ENCODE peak calls at places on chromosome 1, in five cellular contexts. G is K562, S is SK-N-SH, R is GM12878, P is HepG2. Q is an unnamed sample.

GRCh38 chr1:10692401-10693021 is 103.9 kb downstream of the CASZ1 start:
- DNase-seq in S (peak), P (peak), R (no peak), G (peak), Q (peak)

GRCh38 chr1:29237906-29238600 is 1.7 kb downstream of the PTPRU start:
- DNase-seq in R (no peak), P (peak), G (no peak), S (peak), Q (no peak)

GRCh38 chr1:39196244-39197215 is 8.0 kb upstream of the MACF1 start:
- DNase-seq in G (peak), S (peak), R (no peak), P (no peak), Q (peak)

GRCh38 chr1:27045973-27046558 is 33.4 kb upstream of the TENT5B start:
- DNase-seq in P (peak), G (peak), S (peak), R (no peak), Q (peak)

GRCh38 chr1:33612877-33613487 is 140.5 kb downstream of the ZSCAN20 start:
- DNase-seq in G (peak), S (peak), P (peak), R (no peak), Q (peak)

GRCh38 chr1:16184557-16185303 is 27.7 kb downstream of the ARHGEF19 start:
- DNase-seq in P (no peak), R (no peak), S (no peak), G (no peak), Q (no peak)

GRCh38 chr1:114113801-114114750 is 39.6 kb downstream of the SYT6 start:
- DNase-seq in G (peak), P (no peak), R (no peak), S (no peak), Q (peak)

GRCh38 chr1:117113199-117113598 is 8.3 kb downstream of the TRIM45 start:
- DNase-seq in G (no peak), S (no peak), R (no peak), P (no peak), Q (no peak)

GRCh38 chr1:20739225-20739624 is 6.7 kb upstream of the SH2D5 start:
- DNase-seq in R (no peak), G (no peak), S (no peak), P (no peak), Q (no peak)

GRCh38 chr1:245683377-245683716 is 528.6 kb downstream of the KIF26B start:
- DNase-seq in G (no peak), P (no peak), S (no peak), R (no peak), Q (no peak)

GRCh38 chr1:214259353-214259982 is 21.5 kb upstream of the SMYD2 start:
- DNase-seq in R (no peak), G (no peak), S (no peak), P (no peak), Q (no peak)

GRCh38 chr1:53552146-53552940 is 93.1 kb downstream of the DMRTB1 start:
- DNase-seq in P (no peak), S (peak), G (no peak), R (no peak), Q (no peak)
- TF ChIP-seq GABPA in P (no peak), S (no peak), G (no peak), R (no peak), Q (no peak)

GRCh38 chr1:85464497-85465098 is 361 bp downstream of the DDAH1 start:
- DNase-seq in P (peak), R (no peak), G (no peak), S (peak), Q (no peak)
- TF ChIP-seq REST in P (no peak), R (no peak), G (no peak), S (no peak), Q (no peak)

GRCh38 chr1:154573168-154573510 is 5.6 kb downstream of the CHRNB2 start:
- DNase-seq in R (no peak), S (no peak), P (no peak), G (no peak), Q (no peak)

GRCh38 chr1:154575147-154575927 is 7.8 kb downstream of the CHRNB2 start:
- DNase-seq in S (no peak), R (no peak), G (no peak), P (no peak), Q (no peak)

GRCh38 chr1:154572433-154573167 is 5.0 kb downstream of the CHRNB2 start:
- DNase-seq in G (no peak), R (no peak), S (no peak), P (no peak), Q (no peak)

GRCh38 chr1:154575951-154576566 is 8.5 kb downstream of the CHRNB2 start:
- DNase-seq in G (no peak), R (no peak), P (no peak), S (no peak), Q (no peak)

DNA sequence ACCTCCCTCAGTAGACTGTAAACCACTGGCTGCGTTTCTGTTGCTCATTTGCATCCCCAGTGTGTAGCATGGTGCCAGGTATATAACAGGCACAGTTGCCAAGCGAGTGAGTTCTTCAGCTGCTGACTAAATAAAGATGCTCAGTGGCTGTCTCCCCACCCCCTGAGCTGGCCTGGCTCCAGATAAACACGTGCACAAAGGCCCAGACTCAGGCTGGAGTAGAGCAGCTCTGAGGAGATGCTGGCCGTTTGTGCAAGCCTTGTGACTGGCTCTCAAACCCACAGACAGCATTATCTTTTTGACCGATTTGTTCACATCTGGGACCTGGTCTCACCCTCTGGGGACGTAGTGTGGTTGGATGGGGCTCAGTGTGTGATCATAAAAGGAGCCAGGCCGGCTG is 7.1 kb downstream of the CHRNB2 start:
- DNase-seq in P (no peak), S (peak), R (no peak), G (peak), Q (no peak)
- TF ChIP-seq GABPA in P (no peak), S (no peak), R (no peak), G (no peak), Q (no peak)

DNA sequence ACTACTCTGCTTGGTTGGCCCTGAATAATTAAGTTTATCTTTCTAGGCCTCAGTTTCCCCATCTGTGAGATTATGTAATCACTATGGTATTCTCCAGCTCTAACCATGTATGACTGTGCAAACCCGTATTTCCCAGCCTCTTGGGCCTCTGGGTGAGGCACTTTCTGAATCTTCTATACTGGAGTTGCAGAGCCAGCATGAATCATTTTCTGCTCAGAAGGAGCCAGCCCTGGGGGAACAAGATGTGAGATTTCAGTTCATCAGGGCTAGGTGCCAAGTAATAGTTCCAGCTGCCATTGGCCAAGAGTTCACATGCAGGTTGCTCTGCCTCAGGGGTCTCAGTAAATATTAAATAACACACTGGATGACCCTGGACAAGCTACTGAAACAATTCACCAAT is 47.7 kb upstream of the USP24 start:
- DNase-seq in R (no peak), G (no peak), S (no peak), P (no peak), Q (no peak)
- TF ChIP-seq REST in R (no peak), G (no peak), S (no peak), P (no peak), Q (no peak)

DNA sequence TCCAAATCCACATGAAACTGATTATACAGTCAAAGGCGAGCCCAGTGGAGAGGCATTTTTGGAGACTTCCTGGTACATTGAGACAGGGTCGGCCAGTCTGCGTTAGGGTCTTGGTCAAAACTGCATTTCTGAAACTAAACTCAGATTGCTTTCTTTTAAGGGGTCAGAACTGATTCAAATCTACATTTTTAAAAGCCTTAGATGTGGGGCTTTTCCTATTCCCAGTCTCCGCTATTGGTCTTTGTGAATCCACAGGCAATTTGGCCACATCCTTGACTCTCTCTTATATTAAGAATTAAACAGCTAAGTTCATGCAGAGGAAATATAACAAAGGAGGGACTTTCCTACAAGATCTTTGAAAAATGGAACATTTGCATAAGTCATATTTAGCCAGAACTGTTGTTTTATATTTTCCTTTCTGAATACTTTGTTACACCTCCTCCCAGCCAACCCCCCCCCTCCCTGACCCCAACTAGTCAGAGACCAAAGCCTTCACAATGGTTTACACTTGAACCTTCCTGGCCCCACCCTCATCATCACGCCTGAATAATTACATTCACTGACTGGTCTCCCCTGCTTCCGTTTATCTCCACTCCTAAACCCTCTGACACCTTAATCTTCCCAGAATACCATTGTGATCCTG is 30.9 kb downstream of the SELL start:
- DNase-seq in S (no peak), G (no peak), P (no peak), R (peak), Q (no peak)
- TF ChIP-seq GABPA in S (no peak), G (no peak), P (no peak), R (no peak), Q (no peak)

DNA sequence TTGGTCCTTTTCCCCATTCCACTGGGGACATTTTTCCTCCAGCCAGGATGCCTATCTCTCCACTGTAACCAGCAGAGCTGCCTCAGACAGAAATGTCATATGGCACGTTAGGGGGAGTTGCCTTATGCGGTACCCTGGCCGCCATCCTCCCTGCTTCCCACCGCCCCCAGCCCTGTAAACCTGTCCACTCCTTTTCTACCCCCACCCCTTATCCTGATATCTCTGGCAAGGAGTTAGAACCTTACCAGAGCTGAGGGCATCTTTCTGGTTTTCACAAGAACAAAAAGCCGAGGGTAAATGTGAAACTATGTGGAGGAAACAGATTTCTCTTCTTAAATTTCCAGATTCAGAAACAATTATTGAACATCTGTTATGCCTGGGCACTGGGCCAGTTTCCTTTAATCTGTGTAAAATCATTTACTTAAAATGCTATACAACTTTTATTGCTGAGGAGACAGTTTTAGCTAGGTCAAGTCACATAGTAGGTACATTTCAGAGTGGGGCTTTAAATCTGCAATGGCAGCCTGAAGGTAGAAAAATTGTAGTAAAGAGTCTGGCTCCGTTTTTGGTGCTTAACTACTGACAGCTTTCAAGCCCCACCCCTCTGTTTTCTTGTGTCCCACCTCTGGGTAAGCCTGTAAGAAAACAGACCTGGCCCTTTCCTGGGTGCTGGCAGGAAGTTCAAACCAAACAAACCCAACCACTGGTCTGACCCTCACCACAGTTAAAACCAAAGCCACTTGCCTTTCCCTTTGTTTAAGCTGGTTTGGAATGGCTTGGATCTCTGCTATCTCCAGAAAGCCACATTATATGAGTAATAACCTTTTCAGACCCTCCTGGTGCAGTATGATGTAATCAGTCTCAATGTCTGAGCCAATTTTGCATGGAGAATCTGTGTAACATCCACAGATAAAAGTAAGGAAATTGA is 319.0 kb downstream of the HHAT start:
- DNase-seq in G (no peak), P (no peak), R (no peak), S (peak), Q (no peak)
- TF ChIP-seq REST in G (no peak), P (no peak), R (no peak), S (no peak), Q (no peak)

GRCh38 chr1:84502892-84503291 is 3.3 kb upstream of the SPATA1 start:
- DNase-seq in P (no peak), S (no peak), G (no peak), R (no peak), Q (no peak)

GRCh38 chr1:84505167-84506001 is 802 bp upstream of the SPATA1 start:
- DNase-seq in P (peak), R (no peak), G (peak), S (peak), Q (peak)

GRCh38 chr1:84506729-84507453 is 510 bp upstream of the GNG5 start:
- DNase-seq in G (peak), R (no peak), P (no peak), S (peak), Q (no peak)

GRCh38 chr1:84506002-84506728 is at the start of the genes GNG5 and SPATA1:
- DNase-seq in P (peak), R (peak), G (peak), S (peak), Q (peak)

GRCh38 chr1:84504580-84505021 is 1.6 kb upstream of the SPATA1 start:
- DNase-seq in R (no peak), S (peak), G (peak), P (no peak), Q (no peak)
- TF ChIP-seq GABPA in R (no peak), S (no peak), G (no peak), P (no peak), Q (no peak)

GRCh38 chr1:199956005-199956404 is 71.5 kb upstream of the NR5A2 start:
- DNase-seq in R (no peak), P (no peak), G (no peak), S (no peak), Q (no peak)
- TF ChIP-seq REST in R (no peak), P (no peak), G (no peak), S (no peak), Q (no peak)

GRCh38 chr1:167631386-167631941 is 1.4 kb downstream of the RCSD1 start:
- DNase-seq in P (no peak), R (no peak), G (no peak), S (no peak), Q (no peak)

GRCh38 chr1:167630568-167631385 is 745 bp downstream of the RCSD1 start:
- DNase-seq in G (peak), R (peak), S (no peak), P (no peak), Q (peak)

GRCh38 chr1:167627865-167628641 is 2.0 kb upstream of the RCSD1 start:
- DNase-seq in P (peak), S (no peak), R (peak), G (peak), Q (peak)

GRCh38 chr1:167628754-167629515 is 1.1 kb upstream of the RCSD1 start:
- DNase-seq in R (no peak), P (no peak), S (no peak), G (no peak), Q (no peak)

DNA sequence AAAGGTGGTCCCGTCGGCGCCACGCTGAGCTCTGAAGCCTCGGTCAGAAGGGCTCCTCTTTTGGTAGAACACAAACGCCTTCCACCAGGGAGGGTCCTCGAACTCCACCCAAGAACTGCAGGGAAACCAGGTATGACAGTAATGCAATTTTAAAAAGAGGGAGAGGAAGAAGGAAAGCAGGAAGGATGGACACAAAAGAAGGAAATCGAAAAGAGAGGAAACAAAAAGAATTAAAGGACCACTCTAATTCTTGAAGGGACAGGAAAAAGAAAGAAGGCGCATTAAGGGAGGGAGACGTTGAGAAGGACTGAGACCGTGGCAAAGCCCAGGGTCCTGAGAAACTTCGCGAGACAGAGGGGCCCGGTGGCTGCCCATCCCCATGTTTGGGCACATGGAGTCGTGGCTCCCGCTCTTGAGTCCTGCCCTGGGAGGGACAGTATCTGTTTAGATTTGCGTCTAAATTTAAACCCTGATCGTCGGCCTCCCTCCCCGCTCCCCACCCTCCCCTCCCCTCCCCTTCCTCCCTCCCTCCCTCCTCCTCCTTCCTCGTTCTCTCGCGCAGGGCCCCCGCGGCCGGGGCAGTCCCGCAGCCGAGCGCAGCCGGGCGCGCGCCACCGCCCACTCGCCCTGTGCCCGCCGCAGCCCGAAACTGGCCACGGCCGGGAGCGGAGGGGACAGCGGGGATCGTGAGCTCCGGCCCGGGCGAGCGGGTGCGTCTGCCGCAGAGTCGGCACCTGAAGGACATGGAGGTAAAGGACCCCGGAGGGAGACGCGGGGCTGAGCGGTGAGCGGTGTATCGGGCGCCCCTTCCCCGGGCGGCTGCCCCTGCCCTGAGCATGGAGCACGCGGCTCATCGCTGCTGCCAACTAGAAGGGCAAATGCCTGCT is at the start of gene RCSD1:
- DNase-seq in G (peak), S (peak), R (no peak), P (no peak), Q (peak)
- TF ChIP-seq GABPA in G (no peak), S (no peak), R (no peak), P (no peak), Q (no peak)

DNA sequence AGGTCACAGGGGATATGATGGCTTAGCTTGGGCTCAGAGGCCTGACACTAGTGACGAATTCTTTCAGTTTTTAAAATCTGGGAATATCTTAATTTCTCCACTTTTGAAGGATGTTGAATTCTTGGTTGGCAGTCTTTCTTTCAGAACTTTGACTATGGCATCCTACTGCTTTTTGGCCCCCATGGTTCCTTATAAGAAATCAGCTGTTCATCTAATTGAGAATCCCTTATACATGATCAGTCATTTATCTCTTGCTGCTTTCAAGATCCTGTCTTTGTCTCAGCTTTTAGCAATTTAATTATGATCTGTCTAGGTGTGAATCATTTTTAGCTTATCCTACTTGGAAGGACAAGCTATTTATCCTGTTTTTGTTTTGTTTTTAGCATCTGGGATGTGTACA is 31.2 kb upstream of the F3 start:
- DNase-seq in R (no peak), S (no peak), G (no peak), P (no peak), Q (no peak)
- TF ChIP-seq REST in R (no peak), S (no peak), G (no peak), P (no peak), Q (no peak)

Q was measured in HL-60.